ENCODE peak calls at places on chromosomes 5 and 9, in ten cellular contexts. A is GM18507; V is bronchial epithelial cell; B is occipital lobe; K is activated effector memory CD4-positive, alpha-beta T cell treated with Interleukin-2 at 50 U/mL for 16 hours; Q is uterus; X is stromal cell of bone marrow; U is SW 1271; G is WTC11; Y is erythroblast. O is an unnamed sample.

GRCh38 chr9:109121218-109121796 is 1.6 kb upstream of the TMEM245 start:
- DNase-seq in A (no peak), V (no peak), B (no peak), K (no peak), Q (no peak), X (no peak), U (no peak), G (peak), Y (peak), O (no peak)

GRCh38 chr5:112977440-112977861 is 853 bp downstream of the DCP2 start:
- DNase-seq in A (no peak), V (no peak), B (no peak), K (no peak), Q (no peak), X (no peak), U (no peak), G (no peak), Y (peak), O (no peak)

GRCh38 chr9:36728651-36729520 is 156.2 kb downstream of the MELK start:
- DNase-seq in A (peak), V (peak), B (no peak), K (peak), Q (no peak), X (peak), U (peak), G (peak), Y (peak), O (peak)

GRCh38 chr9:122991370-122991830 is 42.1 kb upstream of the GPR21 start:
- DNase-seq in A (no peak), V (peak), B (no peak), K (no peak), Q (peak), X (peak), U (peak), G (no peak), Y (peak), O (peak)

GRCh38 chr9:125372441-125373226 is 111.0 kb downstream of the GAPVD1 start:
- DNase-seq in A (no peak), V (no peak), B (no peak), K (no peak), Q (no peak), X (no peak), U (no peak), G (no peak), Y (no peak), O (no peak)

GRCh38 chr9:129852575-129852974 is 17.3 kb downstream of the USP20 start:
- DNase-seq in A (no peak), V (no peak), B (no peak), K (no peak), Q (no peak), X (no peak), U (no peak), G (no peak), Y (no peak), O (no peak)

GRCh38 chr9:95431286-95431685 is 85.5 kb downstream of the PTCH1 start:
- DNase-seq in A (no peak), V (no peak), B (no peak), K (no peak), Q (no peak), X (no peak), U (no peak), G (no peak), Y (no peak), O (no peak)

GRCh38 chr5:79754865-79755555 is 65.4 kb downstream of the CMYA5 start:
- DNase-seq in A (no peak), V (no peak), B (no peak), K (no peak), Q (no peak), X (no peak), U (no peak), G (no peak), Y (no peak), O (no peak)

GRCh38 chr9:127771570-127772189 is 6.8 kb downstream of the SH2D3C start:
- DNase-seq in A (no peak), V (no peak), B (no peak), K (no peak), Q (no peak), X (no peak), U (no peak), G (no peak), Y (no peak), O (no peak)

GRCh38 chr5:63401434-63402046 is 560.7 kb downstream of the HTR1A start:
- DNase-seq in A (peak), V (peak), B (peak), K (no peak), Q (no peak), X (peak), U (peak), G (peak), Y (peak), O (peak)

GRCh38 chr9:20048985-20049384 is 260.1 kb upstream of the SLC24A2 start:
- DNase-seq in A (no peak), V (no peak), B (no peak), K (no peak), Q (no peak), X (no peak), U (no peak), G (no peak), Y (no peak), O (no peak)

GRCh38 chr5:102554728-102555127 is 55.9 kb upstream of the SLCO6A1 start:
- DNase-seq in A (no peak), V (peak), B (no peak), K (no peak), Q (no peak), X (no peak), U (peak), G (no peak), Y (peak), O (no peak)

GRCh38 chr9:104082147-104082546 is 12.0 kb upstream of the SMC2 start:
- DNase-seq in A (no peak), V (no peak), B (no peak), K (no peak), Q (no peak), X (no peak), U (no peak), G (no peak), Y (no peak), O (no peak)

GRCh38 chr9:14908221-14909206 is 1.7 kb downstream of the FREM1 start:
- DNase-seq in A (no peak), V (no peak), B (no peak), K (no peak), Q (no peak), X (no peak), U (no peak), G (no peak), Y (no peak), O (no peak)

GRCh38 chr5:134227259-134227658 is 1.4 kb upstream of the PPP2CA start:
- DNase-seq in A (no peak), V (peak), B (peak), K (no peak), Q (peak), X (no peak), U (peak), G (peak), Y (peak), O (no peak)

GRCh38 chr5:170747851-170748250 is 35.7 kb upstream of the GABRP start:
- DNase-seq in A (no peak), V (no peak), B (no peak), K (no peak), Q (no peak), X (no peak), U (peak), G (peak), Y (peak), O (no peak)

GRCh38 chr5:141369994-141370848 is at the start of gene PCDHGB3:
- DNase-seq in A (peak), V (peak), B (no peak), K (peak), Q (no peak), X (peak), U (no peak), G (peak), Y (peak), O (peak)

GRCh38 chr9:3321186-3321585 is 204.6 kb downstream of the RFX3 start:
- DNase-seq in A (no peak), V (no peak), B (no peak), K (no peak), Q (no peak), X (no peak), U (no peak), G (no peak), Y (no peak), O (no peak)

GRCh38 chr5:115402822-115403577 is 106.5 kb upstream of the CCDC112 start:
- DNase-seq in A (no peak), V (peak), B (no peak), K (no peak), Q (no peak), X (no peak), U (no peak), G (no peak), Y (no peak), O (no peak)

GRCh38 chr5:91383956-91384300 is 811 bp upstream of the ARRDC3 start:
- DNase-seq in A (no peak), V (no peak), B (peak), K (no peak), Q (no peak), X (no peak), U (peak), G (no peak), Y (peak), O (no peak)

GRCh38 chr5:54537720-54538119 is 20.2 kb downstream of the SNX18 start:
- DNase-seq in A (no peak), V (no peak), B (no peak), K (no peak), Q (no peak), X (no peak), U (no peak), G (no peak), Y (no peak), O (no peak)

GRCh38 chr9:96052703-96053102 is 177.2 kb downstream of the ERCC6L2 start:
- DNase-seq in A (no peak), V (peak), B (no peak), K (no peak), Q (no peak), X (no peak), U (no peak), G (no peak), Y (no peak), O (no peak)

GRCh38 chr9:80649496-80649895 is 1039.9 kb downstream of the TLE1 start:
- DNase-seq in A (no peak), V (no peak), B (no peak), K (no peak), Q (peak), X (no peak), U (no peak), G (no peak), Y (no peak), O (no peak)

GRCh38 chr5:145991044-145991575 is 54.7 kb downstream of the SH3RF2 start:
- DNase-seq in A (no peak), V (no peak), B (no peak), K (no peak), Q (no peak), X (peak), U (no peak), G (no peak), Y (no peak), O (no peak)

GRCh38 chr5:139562847-139563246 is 1.7 kb downstream of the UBE2D2 start:
- DNase-seq in A (no peak), V (no peak), B (no peak), K (no peak), Q (no peak), X (no peak), U (no peak), G (no peak), Y (peak), O (no peak)

GRCh38 chr5:8845316-8845715 is 700.6 kb downstream of the SEMA5A start:
- DNase-seq in A (no peak), V (peak), B (no peak), K (no peak), Q (no peak), X (peak), U (no peak), G (no peak), Y (no peak), O (no peak)

GRCh38 chr5:66209350-66209749 is 65.2 kb downstream of the SREK1 start:
- DNase-seq in A (no peak), V (peak), B (no peak), K (no peak), Q (no peak), X (no peak), U (peak), G (peak), Y (no peak), O (no peak)

GRCh38 chr5:1973391-1974013 is 90.8 kb upstream of the IRX4 start:
- DNase-seq in A (no peak), V (no peak), B (no peak), K (no peak), Q (peak), X (no peak), U (no peak), G (no peak), Y (no peak), O (no peak)

GRCh38 chr9:110125207-110125751 is 82.7 kb downstream of the C9orf152 start:
- DNase-seq in A (no peak), V (no peak), B (no peak), K (no peak), Q (peak), X (peak), U (no peak), G (peak), Y (no peak), O (peak)

GRCh38 chr5:35657877-35658276 is 40.2 kb downstream of the SPEF2 start:
- DNase-seq in A (no peak), V (no peak), B (no peak), K (no peak), Q (no peak), X (no peak), U (no peak), G (no peak), Y (no peak), O (no peak)

GRCh38 chr9:134210511-134210907 is 46.1 kb upstream of the RNU6ATAC start:
- DNase-seq in A (no peak), V (no peak), B (no peak), K (no peak), Q (no peak), X (no peak), U (no peak), G (no peak), Y (no peak), O (no peak)

GRCh38 chr5:150285114-150285513 is 4.5 kb downstream of the CAMK2A start:
- DNase-seq in A (no peak), V (no peak), B (no peak), K (no peak), Q (no peak), X (no peak), U (no peak), G (no peak), Y (no peak), O (no peak)

GRCh38 chr9:91033802-91034201 is 232.2 kb downstream of the SYK start:
- DNase-seq in A (no peak), V (no peak), B (no peak), K (peak), Q (peak), X (no peak), U (no peak), G (peak), Y (peak), O (no peak)

GRCh38 chr9:116447914-116448313 is 239.2 kb upstream of the TRIM32 start:
- DNase-seq in A (no peak), V (no peak), B (no peak), K (no peak), Q (peak), X (no peak), U (no peak), G (no peak), Y (no peak), O (peak)

O was measured in skeletal muscle cell.